ENCODE peak calls at places on chromosomes 16 and 17, in six cellular contexts. J is OCI-LY7; U is C1 segment of cervical spinal cord; C is CD4-positive, alpha-beta memory T cell; S is AML-193; N is NCI-H774. B is an unnamed sample.

GRCh38 chr17:47717845-47718621 is 15.0 kb upstream of the TBX21 start:
- DNase-seq in J (no peak), U (no peak), C (no peak), S (no peak), N (no peak), B (no peak)

GRCh38 chr17:35778641-35779196 is 16.7 kb downstream of the MMP28 start:
- DNase-seq in J (no peak), U (no peak), C (no peak), S (no peak), N (no peak), B (no peak)

GRCh38 chr17:67800495-67800928 is 24.8 kb upstream of the BPTF start:
- DNase-seq in J (peak; percentile 87), U (peak; percentile 39), C (peak; percentile 21), S (peak; percentile 93), N (peak; percentile 60), B (peak; percentile 93)

GRCh38 chr17:62090021-62090824 is 25.1 kb upstream of the MED13 start:
- DNase-seq in J (no peak), U (no peak), C (no peak), S (no peak), N (no peak), B (no peak)

GRCh38 chr17:41645371-41646063 is 21.1 kb upstream of the KRT17 start:
- DNase-seq in J (no peak), U (no peak), C (no peak), S (peak; percentile 81), N (no peak), B (no peak)

GRCh38 chr17:19546289-19547065 is 12.8 kb downstream of the SLC47A1 start:
- DNase-seq in J (peak; percentile 38), U (no peak), C (no peak), S (peak; percentile 42), N (no peak), B (peak; percentile 10)

GRCh38 chr17:55735784-55736405 is 13.2 kb upstream of the TMEM100 start:
- DNase-seq in J (peak; percentile 65), U (no peak), C (peak; percentile 30), S (peak; percentile 70), N (no peak), B (peak; percentile 79)

GRCh38 chr16:64983226-64983625 is 138.6 kb downstream of the CDH11 start:
- DNase-seq in J (no peak), U (no peak), C (no peak), S (no peak), N (no peak), B (no peak)

GRCh38 chr17:81128338-81128737 is 37.0 kb upstream of the PVALEF start:
- DNase-seq in J (no peak), U (no peak), C (no peak), S (no peak), N (no peak), B (no peak)

GRCh38 chr17:41734139-41734948 is at the start of gene HAP1:
- DNase-seq in J (no peak), U (peak; percentile 24), C (no peak), S (no peak), N (peak; percentile 24), B (no peak)

GRCh38 chr17:73052923-73053322 is 39.6 kb downstream of the SLC39A11 start:
- DNase-seq in J (no peak), U (no peak), C (no peak), S (no peak), N (no peak), B (no peak)

GRCh38 chr16:57619606-57620315 is 8.7 kb upstream of the ADGRG1 start:
- DNase-seq in J (no peak), U (no peak), C (no peak), S (no peak), N (peak; percentile 77), B (no peak)

GRCh38 chr16:88747588-88748301 is 37.3 kb downstream of the PIEZO1 start:
- DNase-seq in J (peak; percentile 66), U (no peak), C (no peak), S (peak; percentile 81), N (no peak), B (peak; percentile 84)

GRCh38 chr17:17560167-17560566 is 31.3 kb downstream of the PEMT start:
- DNase-seq in J (no peak), U (no peak), C (no peak), S (no peak), N (no peak), B (no peak)

GRCh38 chr17:11514565-11514964 is 83.7 kb upstream of the DNAH9 start:
- DNase-seq in J (no peak), U (no peak), C (no peak), S (no peak), N (no peak), B (no peak)

GRCh38 chr17:31068291-31068690 is 26.5 kb upstream of the NF1 start:
- DNase-seq in J (peak; percentile 71), U (peak; percentile 7), C (peak; percentile 18), S (peak; percentile 29), N (no peak), B (peak; percentile 81)

GRCh38 chr17:45317113-45317820 is 447 bp upstream of the MAP3K14 start:
- DNase-seq in J (peak; percentile 100), U (peak; percentile 100), C (peak; percentile 100), S (peak; percentile 100), N (peak; percentile 100), B (peak; percentile 100)

GRCh38 chr17:32546031-32546444 is 59.2 kb downstream of the CDK5R1 start:
- DNase-seq in J (no peak), U (peak; percentile 24), C (no peak), S (no peak), N (peak; percentile 12), B (no peak)

GRCh38 chr17:15914400-15915165 is 30.3 kb upstream of the ADORA2B start:
- DNase-seq in J (no peak), U (no peak), C (no peak), S (no peak), N (no peak), B (no peak)

GRCh38 chr16:4067262-4068001 is 48.8 kb downstream of the ADCY9 start:
- DNase-seq in J (no peak), U (no peak), C (no peak), S (no peak), N (no peak), B (no peak)

GRCh38 chr17:6257339-6257738 is 177.6 kb downstream of the AIPL1 start:
- DNase-seq in J (no peak), U (no peak), C (no peak), S (no peak), N (no peak), B (no peak)

GRCh38 chr17:73291260-73291801 is 20.5 kb downstream of the CDC42EP4 start:
- DNase-seq in J (no peak), U (peak; percentile 56), C (no peak), S (peak; percentile 82), N (no peak), B (no peak)

GRCh38 chr16:72938426-72939164 is 109.3 kb downstream of the ZFHX3 start:
- DNase-seq in J (no peak), U (peak; percentile 57), C (no peak), S (no peak), N (no peak), B (no peak)

GRCh38 chr17:34644941-34645550 is 65.7 kb downstream of the TMEM132E start:
- DNase-seq in J (no peak), U (no peak), C (no peak), S (no peak), N (no peak), B (no peak)

GRCh38 chr17:12230411-12230810 is 209.7 kb downstream of the MAP2K4 start:
- DNase-seq in J (no peak), U (no peak), C (no peak), S (no peak), N (no peak), B (no peak)

GRCh38 chr17:74761419-74761818 is 13.0 kb downstream of the NHERF1 start:
- DNase-seq in J (no peak), U (no peak), C (no peak), S (no peak), N (no peak), B (no peak)

GRCh38 chr16:12573730-12574383 is 229.8 kb downstream of the CPPED1 start:
- DNase-seq in J (peak; percentile 66), U (peak; percentile 18), C (peak; percentile 22), S (peak; percentile 48), N (no peak), B (peak; percentile 65)